ENCODE peak calls at places on chromosome 21, in six cellular contexts. Y is dorsolateral prefrontal cortex, J is cardiac muscle cell, Q is NCI-H1092, Z is caudate nucleus, S is A549. F is an unnamed sample.

GRCh38 chr21:36260030-36260787 is 59.8 kb upstream of the MORC3 start:
- DNase-seq in J (peak), S (peak), Z (peak), Y (no peak), Q (peak), F (peak)

GRCh38 chr21:38831526-38832467 is 26.1 kb downstream of the ETS2 start:
- DNase-seq in Y (no peak), Q (no peak), J (no peak), S (no peak), Z (no peak), F (no peak)

GRCh38 chr21:43295016-43295958 is 126.5 kb downstream of the CRYAA start:
- DNase-seq in J (no peak), Q (peak), S (no peak), Y (no peak), Z (no peak), F (no peak)

GRCh38 chr21:26409735-26410134 is 163.4 kb downstream of the CYYR1 start:
- DNase-seq in S (no peak), Y (no peak), J (no peak), Q (no peak), Z (no peak), F (peak)

GRCh38 chr21:32001390-32001789 is 128.6 kb downstream of the HUNK start:
- DNase-seq in Z (no peak), Y (no peak), J (no peak), S (no peak), Q (peak), F (peak)

GRCh38 chr21:42315296-42315891 is at the start of gene TFF3:
- DNase-seq in Y (no peak), J (no peak), Z (no peak), S (no peak), Q (peak), F (no peak)

GRCh38 chr21:28554660-28555475 is 437.8 kb downstream of the LTN1 start:
- DNase-seq in Y (no peak), Z (no peak), J (no peak), Q (no peak), S (no peak), F (peak)

GRCh38 chr21:44049606-44050005 is 37.5 kb downstream of the TRAPPC10 start:
- DNase-seq in J (no peak), Q (no peak), S (no peak), Z (no peak), Y (no peak), F (no peak)

GRCh38 chr21:41610042-41610839 is 102.3 kb upstream of the TMPRSS2 start:
- DNase-seq in S (peak), J (peak), Y (peak), Q (peak), Z (no peak), F (peak)

F was measured in NCI-H82.